ENCODE peak calls at places on chromosomes 5 and 9, in eight cellular contexts. One of them, this sample, is unnamed.

GRCh38 chr9:90867101-90867500 is 65.5 kb downstream of the SYK start:
- DNase-seq in fibroblast of lung: no peak
- DNase-seq in neural crest cell: no peak
- DNase-seq in mesothelial cell of epicardium: peak; percentile 33
- DNase-seq in GM10248: no peak
- DNase-seq in AG04450: no peak
- DNase-seq in PC-3: no peak
- DNase-seq in coronary artery: no peak
- DNase-seq in this sample: no peak

GRCh38 chr9:37197158-37198033 is 77.0 kb downstream of the ZCCHC7 start:
- DNase-seq in fibroblast of lung: peak; percentile 38
- DNase-seq in neural crest cell: no peak
- DNase-seq in mesothelial cell of epicardium: no peak
- DNase-seq in GM10248: peak; percentile 29
- DNase-seq in AG04450: no peak
- DNase-seq in PC-3: peak; percentile 68
- DNase-seq in coronary artery: no peak
- DNase-seq in this sample: no peak

GRCh38 chr5:127112347-127112864 is 39.1 kb upstream of the C5orf63 start:
- DNase-seq in fibroblast of lung: peak; percentile 71
- DNase-seq in neural crest cell: no peak
- DNase-seq in mesothelial cell of epicardium: no peak
- DNase-seq in GM10248: no peak
- DNase-seq in AG04450: no peak
- DNase-seq in PC-3: no peak
- DNase-seq in coronary artery: no peak
- DNase-seq in this sample: no peak

GRCh38 chr5:136066705-136067271 is 38.0 kb downstream of the TGFBI start:
- DNase-seq in fibroblast of lung: peak; percentile 76
- DNase-seq in neural crest cell: no peak
- DNase-seq in mesothelial cell of epicardium: no peak
- DNase-seq in GM10248: no peak
- DNase-seq in AG04450: peak; percentile 60
- DNase-seq in PC-3: no peak
- DNase-seq in coronary artery: peak; percentile 71
- DNase-seq in this sample: no peak

GRCh38 chr5:57446966-57447365 is 35.6 kb downstream of the ACTBL2 start:
- DNase-seq in fibroblast of lung: no peak
- DNase-seq in neural crest cell: no peak
- DNase-seq in mesothelial cell of epicardium: no peak
- DNase-seq in GM10248: no peak
- DNase-seq in AG04450: no peak
- DNase-seq in PC-3: no peak
- DNase-seq in coronary artery: no peak
- DNase-seq in this sample: no peak

GRCh38 chr9:94622087-94622486 is 17.2 kb downstream of the FBP1 start:
- DNase-seq in fibroblast of lung: no peak
- DNase-seq in neural crest cell: no peak
- DNase-seq in mesothelial cell of epicardium: no peak
- DNase-seq in GM10248: no peak
- DNase-seq in AG04450: no peak
- DNase-seq in PC-3: no peak
- DNase-seq in coronary artery: no peak
- DNase-seq in this sample: no peak

GRCh38 chr5:159774476-159775031 is 141.7 kb upstream of the ADRA1B start:
- DNase-seq in fibroblast of lung: no peak
- DNase-seq in neural crest cell: no peak
- DNase-seq in mesothelial cell of epicardium: no peak
- DNase-seq in GM10248: no peak
- DNase-seq in AG04450: no peak
- DNase-seq in PC-3: no peak
- DNase-seq in coronary artery: no peak
- DNase-seq in this sample: no peak

GRCh38 chr5:167861134-167861930 is 430.1 kb upstream of the WWC1 start:
- DNase-seq in fibroblast of lung: no peak
- DNase-seq in neural crest cell: peak; percentile 38
- DNase-seq in mesothelial cell of epicardium: peak; percentile 64
- DNase-seq in GM10248: no peak
- DNase-seq in AG04450: no peak
- DNase-seq in PC-3: peak; percentile 34
- DNase-seq in coronary artery: no peak
- DNase-seq in this sample: peak; percentile 80

GRCh38 chr5:151617841-151618710 is 26.9 kb upstream of the FAT2 start:
- DNase-seq in fibroblast of lung: no peak
- DNase-seq in neural crest cell: no peak
- DNase-seq in mesothelial cell of epicardium: no peak
- DNase-seq in GM10248: no peak
- DNase-seq in AG04450: no peak
- DNase-seq in PC-3: peak; percentile 95
- DNase-seq in coronary artery: no peak
- DNase-seq in this sample: no peak

GRCh38 chr9:135254176-135255032 is 166.9 kb downstream of the OLFM1 start:
- DNase-seq in fibroblast of lung: no peak
- DNase-seq in neural crest cell: no peak
- DNase-seq in mesothelial cell of epicardium: no peak
- DNase-seq in GM10248: no peak
- DNase-seq in AG04450: no peak
- DNase-seq in PC-3: no peak
- DNase-seq in coronary artery: no peak
- DNase-seq in this sample: no peak

GRCh38 chr9:68999393-69000105 is 14.4 kb downstream of the PRKACG start:
- DNase-seq in fibroblast of lung: peak; percentile 55
- DNase-seq in neural crest cell: peak; percentile 57
- DNase-seq in mesothelial cell of epicardium: peak; percentile 63
- DNase-seq in GM10248: peak; percentile 76
- DNase-seq in AG04450: peak; percentile 24
- DNase-seq in PC-3: peak; percentile 76
- DNase-seq in coronary artery: no peak
- DNase-seq in this sample: peak; percentile 63

GRCh38 chr5:68587181-68587580 is 371.6 kb downstream of the PIK3R1 start:
- DNase-seq in fibroblast of lung: no peak
- DNase-seq in neural crest cell: no peak
- DNase-seq in mesothelial cell of epicardium: no peak
- DNase-seq in GM10248: no peak
- DNase-seq in AG04450: no peak
- DNase-seq in PC-3: no peak
- DNase-seq in coronary artery: no peak
- DNase-seq in this sample: no peak

GRCh38 chr9:127154003-127154389 is 31.6 kb upstream of the ANGPTL2 start:
- DNase-seq in fibroblast of lung: no peak
- DNase-seq in neural crest cell: no peak
- DNase-seq in mesothelial cell of epicardium: no peak
- DNase-seq in GM10248: no peak
- DNase-seq in AG04450: no peak
- DNase-seq in PC-3: no peak
- DNase-seq in coronary artery: peak; percentile 73
- DNase-seq in this sample: no peak
- TF ChIP-seq CTCF in fibroblast of lung: no peak
- TF ChIP-seq CTCF in neural crest cell: no peak
- TF ChIP-seq CTCF in mesothelial cell of epicardium: no peak
- TF ChIP-seq CTCF in GM10248: no peak
- TF ChIP-seq CTCF in AG04450: no peak
- TF ChIP-seq CTCF in PC-3: no peak
- TF ChIP-seq CTCF in coronary artery: no peak
- TF ChIP-seq CTCF in this sample: no peak

GRCh38 chr5:81234801-81235200 is 1.7 kb downstream of the CKMT2 start:
- DNase-seq in fibroblast of lung: no peak
- DNase-seq in neural crest cell: no peak
- DNase-seq in mesothelial cell of epicardium: no peak
- DNase-seq in GM10248: no peak
- DNase-seq in AG04450: no peak
- DNase-seq in PC-3: no peak
- DNase-seq in coronary artery: no peak
- DNase-seq in this sample: no peak
- TF ChIP-seq CTCF in fibroblast of lung: no peak
- TF ChIP-seq CTCF in neural crest cell: no peak
- TF ChIP-seq CTCF in mesothelial cell of epicardium: no peak
- TF ChIP-seq CTCF in GM10248: no peak
- TF ChIP-seq CTCF in AG04450: no peak
- TF ChIP-seq CTCF in PC-3: no peak
- TF ChIP-seq CTCF in coronary artery: no peak
- TF ChIP-seq CTCF in this sample: no peak

DNA sequence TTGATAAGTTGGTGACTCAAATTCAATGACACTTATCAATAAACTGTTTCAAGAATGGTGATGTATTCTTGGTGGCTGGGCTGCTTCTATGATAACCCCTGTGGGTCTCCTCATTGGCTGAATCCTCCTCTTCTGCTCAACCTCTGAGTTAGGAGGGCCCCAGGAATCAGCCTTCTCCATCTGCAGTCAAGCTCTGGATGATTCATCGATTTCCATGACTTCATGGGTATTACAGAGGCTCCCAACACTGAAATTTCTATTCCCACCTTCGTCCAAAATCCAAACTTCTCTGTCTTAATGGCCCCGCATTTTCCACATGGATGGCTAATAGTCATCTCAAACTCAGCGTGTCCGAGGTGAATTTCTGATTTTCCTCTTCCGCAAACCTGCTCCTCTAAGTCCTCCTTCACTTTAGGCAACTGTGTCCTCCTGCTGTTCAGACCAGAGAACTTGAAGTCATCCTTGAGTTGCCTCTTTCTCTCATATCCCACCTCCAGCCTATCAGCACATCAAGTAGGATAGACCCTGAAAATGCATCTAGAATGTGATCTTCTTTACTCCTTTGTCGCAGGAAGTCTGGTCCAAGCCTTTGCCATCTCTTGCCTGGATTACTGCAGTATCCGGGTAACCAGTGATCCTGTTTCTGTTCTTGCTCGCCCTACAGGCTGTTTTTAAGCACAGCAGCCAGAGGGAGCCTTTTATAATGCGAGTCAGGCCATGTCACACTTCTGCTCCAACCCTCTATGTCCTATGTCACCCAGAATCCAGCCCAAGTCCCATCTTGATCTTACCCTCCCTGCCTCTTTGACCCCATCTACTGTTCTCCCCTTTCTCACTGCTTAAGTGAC is 41.4 kb upstream of the IL7R start:
- DNase-seq in fibroblast of lung: no peak
- DNase-seq in neural crest cell: peak; percentile 19
- DNase-seq in mesothelial cell of epicardium: no peak
- DNase-seq in GM10248: no peak
- DNase-seq in AG04450: no peak
- DNase-seq in PC-3: peak; percentile 74
- DNase-seq in coronary artery: no peak
- DNase-seq in this sample: peak; percentile 15
- TF ChIP-seq CTCF in fibroblast of lung: peak; percentile 34
- TF ChIP-seq CTCF in neural crest cell: peak; percentile 61
- TF ChIP-seq CTCF in mesothelial cell of epicardium: no peak
- TF ChIP-seq CTCF in GM10248: peak; percentile 32
- TF ChIP-seq CTCF in AG04450: peak; percentile 60
- TF ChIP-seq CTCF in PC-3: peak; percentile 85
- TF ChIP-seq CTCF in coronary artery: no peak
- TF ChIP-seq CTCF in this sample: peak; percentile 42

DNA sequence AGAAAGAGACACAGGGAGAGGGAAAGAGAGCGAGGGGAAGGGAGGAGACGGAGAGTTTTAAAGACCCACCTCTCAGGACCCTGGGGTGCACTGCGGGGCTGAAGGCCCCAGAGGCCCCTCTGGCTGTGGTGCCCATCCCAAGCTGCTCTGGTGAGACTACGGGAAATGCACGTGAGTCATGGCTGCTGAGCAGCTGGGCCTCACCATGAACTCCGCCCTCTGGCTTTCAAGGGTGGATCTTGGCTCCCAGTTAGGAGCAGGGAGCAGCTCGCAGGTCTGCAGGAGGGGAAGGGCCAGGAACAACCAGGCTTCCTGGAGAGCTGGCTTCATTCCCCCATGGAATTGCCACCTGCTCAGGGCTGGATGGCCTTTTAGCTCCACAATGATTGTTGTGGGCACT is 7.8 kb downstream of the SLC6A3 start:
- DNase-seq in fibroblast of lung: no peak
- DNase-seq in neural crest cell: no peak
- DNase-seq in mesothelial cell of epicardium: no peak
- DNase-seq in GM10248: no peak
- DNase-seq in AG04450: no peak
- DNase-seq in PC-3: peak; percentile 35
- DNase-seq in coronary artery: peak; percentile 50
- DNase-seq in this sample: no peak
- TF ChIP-seq CTCF in fibroblast of lung: no peak
- TF ChIP-seq CTCF in neural crest cell: no peak
- TF ChIP-seq CTCF in mesothelial cell of epicardium: no peak
- TF ChIP-seq CTCF in GM10248: no peak
- TF ChIP-seq CTCF in AG04450: no peak
- TF ChIP-seq CTCF in PC-3: no peak
- TF ChIP-seq CTCF in coronary artery: no peak
- TF ChIP-seq CTCF in this sample: no peak

DNA sequence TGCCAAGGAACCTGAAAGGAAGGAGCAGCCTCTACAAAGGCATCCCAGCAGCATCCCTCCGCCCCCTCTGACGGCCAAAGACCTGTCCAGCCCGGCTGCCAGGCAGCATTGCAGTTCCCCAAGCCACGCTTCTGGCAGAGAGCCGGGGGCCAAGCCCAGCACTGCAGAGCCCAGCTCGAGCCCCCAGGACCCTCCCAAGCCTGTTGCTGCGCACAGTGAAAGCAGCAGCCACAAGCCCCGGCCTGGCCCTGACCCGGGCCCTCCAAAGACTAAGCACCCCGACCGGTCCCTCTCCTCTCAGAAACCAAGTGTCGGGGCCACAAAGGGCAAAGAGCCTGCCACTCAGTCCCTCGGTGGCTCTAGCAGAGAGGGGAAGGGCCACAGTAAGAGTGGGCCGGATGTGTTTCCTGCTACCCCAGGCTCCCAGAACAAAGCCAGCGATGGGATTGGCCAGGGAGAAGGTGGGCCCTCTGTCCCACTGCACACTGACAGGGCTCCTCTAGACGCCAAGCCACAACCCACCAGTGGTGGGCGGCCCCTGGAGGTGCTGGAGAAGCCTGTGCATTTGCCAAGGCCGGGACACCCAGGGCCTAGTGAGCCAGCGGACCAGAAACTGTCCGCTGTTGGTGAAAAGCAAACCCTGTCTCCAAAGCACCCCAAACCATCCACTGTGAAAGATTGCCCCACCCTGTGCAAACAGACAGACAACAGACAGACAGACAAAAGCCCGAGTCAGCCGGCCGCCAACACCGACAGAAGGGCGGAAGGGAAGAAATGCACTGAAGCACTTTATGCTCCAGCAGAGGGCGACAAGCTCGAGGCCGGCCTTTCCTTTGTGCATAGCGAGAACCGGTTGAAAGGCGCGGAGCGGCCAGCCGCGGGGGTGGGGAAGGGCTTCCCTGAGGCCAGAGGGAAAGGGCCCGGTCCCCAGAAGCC is 30.8 kb downstream of the CD180 start:
- DNase-seq in fibroblast of lung: peak; percentile 70
- DNase-seq in neural crest cell: peak; percentile 73
- DNase-seq in mesothelial cell of epicardium: peak; percentile 79
- DNase-seq in GM10248: peak; percentile 89
- DNase-seq in AG04450: peak; percentile 29
- DNase-seq in PC-3: peak; percentile 63
- DNase-seq in coronary artery: peak; percentile 84
- DNase-seq in this sample: peak; percentile 83
- TF ChIP-seq CTCF in fibroblast of lung: peak; percentile 82
- TF ChIP-seq CTCF in neural crest cell: peak; percentile 78
- TF ChIP-seq CTCF in mesothelial cell of epicardium: peak; percentile 68
- TF ChIP-seq CTCF in GM10248: peak; percentile 84
- TF ChIP-seq CTCF in AG04450: peak; percentile 78
- TF ChIP-seq CTCF in PC-3: peak; percentile 61
- TF ChIP-seq CTCF in coronary artery: peak; percentile 54
- TF ChIP-seq CTCF in this sample: peak; percentile 72